ENCODE peak calls at places on chromosome 4, in seven cellular contexts. B, S, Z, N, R, Q and O are unnamed samples.

GRCh38 chr4:107734120-107734519 is 14.1 kb upstream of the PAPSS1 start:
- DNase-seq in B (no peak), S (no peak), Z (no peak), N (no peak), R (no peak), Q (no peak), O (peak; percentile 8)

GRCh38 chr4:129162450-129162849 is 66.5 kb downstream of the C4orf33 start:
- DNase-seq in B (no peak), S (no peak), Z (no peak), N (no peak), R (no peak), Q (no peak), O (no peak)

GRCh38 chr4:139511320-139511719 is 44.7 kb downstream of the SETD7 start:
- DNase-seq in B (no peak), S (no peak), Z (no peak), N (no peak), R (peak; percentile 4), Q (no peak), O (no peak)

GRCh38 chr4:37946503-37947179 is 13.6 kb upstream of the PTTG2 start:
- DNase-seq in B (no peak), S (no peak), Z (no peak), N (no peak), R (no peak), Q (no peak), O (no peak)

GRCh38 chr4:99219479-99219878 is 433 bp upstream of the ADH6 start:
- DNase-seq in B (no peak), S (no peak), Z (no peak), N (no peak), R (no peak), Q (no peak), O (no peak)

GRCh38 chr4:100576570-100576969 is 58.7 kb upstream of the EMCN start:
- DNase-seq in B (no peak), S (no peak), Z (no peak), N (no peak), R (no peak), Q (no peak), O (no peak)

GRCh38 chr4:165864228-165864627 is 8.8 kb upstream of the TLL1 start:
- DNase-seq in B (no peak), S (no peak), Z (peak; percentile 3), N (no peak), R (peak; percentile 2), Q (no peak), O (no peak)

GRCh38 chr4:52552778-52553177 is 106.3 kb downstream of the USP46 start:
- DNase-seq in B (no peak), S (no peak), Z (no peak), N (no peak), R (peak; percentile 18), Q (no peak), O (peak; percentile 43)

GRCh38 chr4:20370284-20370683 is 118.6 kb downstream of the SLIT2 start:
- DNase-seq in B (no peak), S (no peak), Z (no peak), N (no peak), R (no peak), Q (no peak), O (no peak)